ENCODE peak calls at places on chromosomes 6 and 20, in six cellular contexts. L is BJ, R is stromal cell of bone marrow, Z is A549, M is mammary epithelial cell, X is GM20000. H is an unnamed sample.

GRCh38 chr6:11497881-11498280 is 39.7 kb upstream of the TMEM170B start:
- DNase-seq in R (no peak), M (peak; percentile 54), L (no peak), Z (no peak), X (no peak), H (no peak)

GRCh38 chr6:31585531-31585930 is 546 bp upstream of the LST1 start:
- DNase-seq in R (no peak), M (no peak), L (no peak), Z (no peak), X (peak; percentile 40), H (peak; percentile 26)

GRCh38 chr20:23150304-23151007 is 64.3 kb upstream of the CD93 start:
- DNase-seq in Z (no peak), X (no peak), R (no peak), L (no peak), M (no peak), H (no peak)

GRCh38 chr6:30888472-30889137 is 4.3 kb downstream of the DDR1 start:
- DNase-seq in R (no peak), Z (no peak), M (peak; percentile 24), L (no peak), X (no peak), H (no peak)

GRCh38 chr6:2231438-2231837 is 14.0 kb downstream of the GMDS start:
- DNase-seq in L (no peak), Z (no peak), M (no peak), X (no peak), R (peak; percentile 33), H (no peak)

GRCh38 chr6:158008894-158009891 is 27.5 kb downstream of the SYNJ2 start:
- DNase-seq in M (peak; percentile 17), R (peak; percentile 18), L (no peak), Z (no peak), X (no peak), H (no peak)

GRCh38 chr20:7728373-7728772 is 211.9 kb downstream of the HAO1 start:
- DNase-seq in Z (no peak), M (peak; percentile 86), L (no peak), R (no peak), X (no peak), H (no peak)

GRCh38 chr6:107318100-107318736 is 141.1 kb downstream of the PDSS2 start:
- DNase-seq in L (no peak), R (peak; percentile 52), M (peak; percentile 19), X (peak; percentile 67), Z (peak; percentile 41), H (peak; percentile 26)

GRCh38 chr6:112037783-112038216 is 16.1 kb upstream of the CCN6 start:
- DNase-seq in L (peak; percentile 86), Z (peak; percentile 5), M (peak; percentile 91), R (peak; percentile 97), X (no peak), H (no peak)

GRCh38 chr6:145809211-145809610 is 5.4 kb downstream of the FBXO30 start:
- DNase-seq in R (no peak), Z (no peak), M (no peak), X (peak; percentile 42), L (no peak), H (no peak)

GRCh38 chr6:71383891-71384489 is 95.4 kb downstream of the OGFRL1 start:
- DNase-seq in L (no peak), R (no peak), Z (no peak), X (peak; percentile 6), M (no peak), H (peak; percentile 22)

GRCh38 chr20:46962452-46963195 is 68.0 kb downstream of the EYA2 start:
- DNase-seq in Z (no peak), X (no peak), R (no peak), M (no peak), L (no peak), H (no peak)

GRCh38 chr6:154868143-154868594 is 126.9 kb upstream of the TIAM2 start:
- DNase-seq in X (peak; percentile 12), L (peak; percentile 22), M (peak; percentile 40), R (peak; percentile 59), Z (peak; percentile 35), H (peak; percentile 12)

GRCh38 chr6:52566853-52567279 is 10.0 kb downstream of the TRAM2 start:
- DNase-seq in L (peak; percentile 97), R (peak; percentile 96), X (no peak), M (peak; percentile 89), Z (peak; percentile 5), H (no peak)

GRCh38 chr20:51473771-51474170 is 68.7 kb downstream of the NFATC2 start:
- DNase-seq in M (no peak), X (no peak), R (no peak), Z (no peak), L (no peak), H (no peak)

GRCh38 chr6:34922177-34922663 is 33.2 kb downstream of the ANKS1A start:
- DNase-seq in M (peak; percentile 88), R (peak; percentile 26), X (no peak), L (no peak), Z (no peak), H (no peak)

GRCh38 chr6:146027586-146028249 is 1.1 kb upstream of the GRM1 start:
- DNase-seq in Z (no peak), R (no peak), L (no peak), M (no peak), X (no peak), H (no peak)

GRCh38 chr20:58359441-58359840 is 29.6 kb upstream of the VAPB start:
- DNase-seq in Z (no peak), M (no peak), X (no peak), R (no peak), L (no peak), H (no peak)

H was measured in HCT116.